ENCODE peak calls at places on chromosomes 12 and 14, in six cellular contexts. J is effector memory CD4-positive, alpha-beta T cell; O is mesenchymal stem cell; S is tibial artery; R is SJSA1; H is suprapubic skin. U is an unnamed sample.

GRCh38 chr14:20612403-20612802 is 21.2 kb upstream of the RNASE12 start:
- DNase-seq in J (no peak), O (no peak), S (no peak), R (no peak), H (no peak), U (no peak)

GRCh38 chr12:50527086-50527726 is 22.4 kb downstream of the DIP2B start:
- DNase-seq in J (no peak), O (no peak), S (no peak), R (no peak), H (no peak), U (no peak)

GRCh38 chr14:26444745-26445144 is 153.1 kb downstream of the NOVA1 start:
- DNase-seq in J (no peak), O (peak; percentile 43), S (no peak), R (no peak), H (no peak), U (no peak)

GRCh38 chr14:105034314-105035039 is 13.6 kb upstream of the CDCA4 start:
- DNase-seq in J (no peak), O (no peak), S (no peak), R (no peak), H (no peak), U (no peak)

GRCh38 chr12:122023339-122024131 is 1.9 kb downstream of the BCL7A start:
- DNase-seq in J (no peak), O (peak; percentile 75), S (peak; percentile 95), R (no peak), H (no peak), U (peak; percentile 77)

GRCh38 chr14:105315941-105316562 is 1.5 kb downstream of the PACS2 start:
- DNase-seq in J (no peak), O (peak; percentile 29), S (peak; percentile 67), R (peak; percentile 41), H (no peak), U (no peak)

GRCh38 chr14:69996197-69996596 is 117.0 kb downstream of the SMOC1 start:
- DNase-seq in J (no peak), O (peak; percentile 31), S (no peak), R (no peak), H (no peak), U (no peak)

GRCh38 chr14:71143391-71144290 is 236.4 kb downstream of the PCNX1 start:
- DNase-seq in J (no peak), O (peak; percentile 82), S (no peak), R (peak; percentile 80), H (no peak), U (no peak)

GRCh38 chr14:22047105-22047504 is 373.5 kb upstream of the OR4E1 start:
- DNase-seq in J (no peak), O (no peak), S (no peak), R (no peak), H (no peak), U (no peak)

GRCh38 chr14:90053044-90053443 is 8.8 kb upstream of the KCNK13 start:
- DNase-seq in J (no peak), O (no peak), S (no peak), R (no peak), H (no peak), U (no peak)

GRCh38 chr14:51157012-51157411 is 62.1 kb upstream of the TRIM9 start:
- DNase-seq in J (no peak), O (peak; percentile 18), S (no peak), R (no peak), H (no peak), U (no peak)

GRCh38 chr12:84955298-84955697 is 42.7 kb upstream of the SLC6A15 start:
- DNase-seq in J (no peak), O (peak; percentile 46), S (no peak), R (no peak), H (no peak), U (no peak)

GRCh38 chr14:93133476-93133875 is 17.8 kb upstream of the ITPK1 start:
- DNase-seq in J (no peak), O (no peak), S (peak; percentile 78), R (no peak), H (no peak), U (no peak)

GRCh38 chr12:113098428-113099028 is 37.0 kb downstream of the RASAL1 start:
- DNase-seq in J (peak; percentile 47), O (peak; percentile 54), S (peak; percentile 86), R (peak; percentile 66), H (peak; percentile 91), U (peak; percentile 78)

GRCh38 chr12:4037747-4038312 is 164.6 kb upstream of the PARP11 start:
- DNase-seq in J (no peak), O (peak; percentile 47), S (no peak), R (no peak), H (no peak), U (no peak)

DNA sequence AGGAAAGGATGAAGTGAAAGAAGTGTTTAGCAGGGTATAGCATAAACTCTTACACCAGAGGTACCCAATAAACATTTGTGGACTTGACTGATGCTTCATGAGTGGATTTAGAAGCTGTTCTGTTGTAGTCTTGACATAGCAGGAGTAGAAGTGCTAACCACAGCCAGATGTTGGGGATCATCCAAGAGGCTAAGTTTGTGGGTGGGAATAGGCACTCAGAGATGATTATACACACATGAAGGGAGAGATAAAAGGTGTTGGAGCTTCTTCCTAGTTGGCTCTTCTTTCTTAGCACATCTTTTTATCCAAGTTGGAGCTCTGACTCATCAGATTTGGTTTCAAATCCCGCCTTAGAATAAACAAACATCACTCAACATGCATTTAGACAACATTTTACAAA is 166.7 kb upstream of the E2F7 start:
- DNase-seq in J (no peak), O (peak; percentile 8), S (no peak), R (no peak), H (no peak), U (no peak)
- H3K4me3 ChIP-seq in J (no peak overlapping the region), O (peak overlapping the region; percentile 64), S (no peak overlapping the region), R (no peak overlapping the region), H (no peak overlapping the region), U (no peak overlapping the region)

GRCh38 chr12:97276198-97276580 is 186.4 kb upstream of the RMST start:
- DNase-seq in J (no peak), O (no peak), S (no peak), R (no peak), H (no peak), U (no peak)
- H3K27ac ChIP-seq in J (no peak overlapping the region), O (no peak overlapping the region), S (no peak overlapping the region), R (no peak overlapping the region), H (no peak overlapping the region), U (no peak overlapping the region)

DNA sequence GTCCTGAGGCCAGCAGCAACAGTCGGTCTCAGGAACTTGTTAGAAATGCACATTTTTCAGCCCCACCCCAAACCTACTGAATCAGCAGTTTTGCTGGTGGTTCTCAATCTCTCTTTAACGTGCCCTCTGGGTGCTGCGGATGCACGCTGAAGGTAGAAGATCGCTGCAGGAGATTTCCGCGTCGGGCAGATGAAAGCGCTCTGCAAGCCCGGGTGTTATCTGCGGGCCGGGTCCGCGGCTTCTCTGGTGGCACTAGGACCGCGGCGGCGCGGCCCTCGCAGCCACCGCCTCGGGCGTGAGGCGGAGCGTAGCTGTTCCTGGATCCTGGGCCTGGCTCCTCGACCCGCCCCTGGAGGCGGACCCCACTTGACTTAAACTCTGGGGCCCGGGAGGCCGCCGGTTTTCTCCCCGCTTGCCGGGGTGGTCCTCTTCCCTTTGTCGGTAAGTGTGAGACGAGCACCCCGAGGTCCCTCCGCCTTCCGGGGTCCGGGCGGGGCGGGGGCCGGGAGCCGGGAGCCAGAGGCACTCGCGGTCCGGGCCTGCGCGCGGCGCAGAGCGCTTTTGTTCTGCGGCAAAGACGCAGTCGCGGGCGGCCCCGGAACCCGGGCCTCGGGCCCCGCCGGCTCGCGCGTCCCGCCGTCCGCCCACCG is at the start of gene RESF1:
- DNase-seq in J (peak; percentile 77), O (peak; percentile 89), S (peak; percentile 93), R (peak; percentile 80), H (peak; percentile 88), U (peak; percentile 92)
- H3K4me3 ChIP-seq in J (peak within 1 kb of the TSS; percentile 62), O (peak within 1 kb of the TSS; percentile 89), S (peak within 1 kb of the TSS; percentile 61), R (peak within 1 kb of the TSS; percentile 75), H (peak within 1 kb of the TSS; percentile 81), U (peak within 1 kb of the TSS; percentile 76)

GRCh38 chr12:16692099-16692498 is 86.1 kb upstream of the LMO3 start:
- DNase-seq in J (no peak), O (no peak), S (no peak), R (no peak), H (no peak), U (no peak)

DNA sequence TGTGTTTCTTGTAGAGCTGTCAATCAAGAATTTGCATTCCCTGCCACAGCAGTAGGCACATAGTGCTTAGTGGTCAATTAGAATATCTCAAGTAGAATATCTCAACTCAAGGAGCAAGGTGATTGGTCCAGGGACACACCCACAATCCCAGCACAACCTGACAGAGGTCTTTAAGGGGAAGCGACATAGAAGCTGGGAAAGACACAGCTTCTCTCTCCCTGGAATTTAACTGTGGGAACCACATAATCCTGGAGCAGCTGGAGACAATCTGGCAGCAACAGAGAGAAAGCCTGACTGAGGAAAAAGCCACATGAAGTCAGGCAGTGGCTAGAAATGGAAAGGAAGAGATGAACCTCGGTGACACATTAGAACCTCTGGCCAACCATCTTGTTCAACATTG is 85.7 kb upstream of the LMO3 start:
- DNase-seq in J (no peak), O (no peak), S (no peak), R (no peak), H (no peak), U (no peak)
- H3K27ac ChIP-seq in J (no peak overlapping the region), O (no peak overlapping the region), S (no peak overlapping the region), R (no peak overlapping the region), H (no peak overlapping the region), U (no peak overlapping the region)

GRCh38 chr12:120228291-120229070 is 27.6 kb upstream of the RPLP0 start:
- DNase-seq in J (peak; percentile 82), O (peak; percentile 84), S (peak; percentile 90), R (peak; percentile 87), H (peak; percentile 91), U (peak; percentile 91)

GRCh38 chr12:120228041-120228290 is 27.1 kb upstream of the RPLP0 start:
- DNase-seq in J (no peak), O (no peak), S (no peak), R (no peak), H (no peak), U (no peak)

GRCh38 chr12:120230326-120230973 is 29.5 kb upstream of the RPLP0 start:
- DNase-seq in J (no peak), O (peak; percentile 96), S (peak; percentile 85), R (peak; percentile 97), H (no peak), U (peak; percentile 52)

GRCh38 chr12:120229583-120230325 is 28.8 kb upstream of the RPLP0 start:
- DNase-seq in J (no peak), O (peak; percentile 79), S (no peak), R (no peak), H (no peak), U (no peak)

DNA sequence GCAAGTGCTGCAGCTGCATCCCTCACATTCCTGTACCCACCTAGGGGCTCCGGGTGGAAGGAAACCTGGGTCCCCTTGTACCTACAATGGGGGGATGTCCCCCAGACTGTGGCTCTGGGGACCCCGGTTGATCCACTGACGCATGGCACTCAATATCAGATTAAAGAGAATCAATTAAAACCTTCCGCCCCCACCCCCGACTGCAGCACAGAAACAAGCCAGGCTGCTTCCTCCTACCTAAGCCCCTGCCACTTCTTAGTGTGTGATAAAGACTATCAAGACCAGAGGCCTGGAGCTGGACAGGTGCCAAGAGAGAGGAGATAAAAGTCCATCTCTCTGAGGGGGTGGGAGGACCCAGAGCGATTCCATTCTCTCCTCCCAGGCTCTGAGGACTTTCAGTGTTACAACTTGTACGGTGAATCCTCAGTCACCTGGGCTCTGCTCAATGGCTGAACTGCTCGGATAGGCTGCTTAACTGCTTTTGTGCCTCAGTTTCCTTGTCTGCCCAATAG is 28.2 kb upstream of the RPLP0 start:
- DNase-seq in J (no peak), O (peak; percentile 40), S (no peak), R (no peak), H (no peak), U (peak; percentile 50)
- H3K4me3 ChIP-seq in J (no peak overlapping the region), O (peak overlapping the region; percentile 57), S (no peak overlapping the region), R (no peak overlapping the region), H (peak overlapping the region; percentile 35), U (peak overlapping the region; percentile 16)

U was measured in heart left ventricle.